ENCODE peak calls at places on chromosomes 16 and 17, in ten cellular contexts. Z, N, X, S, U, H, O, B, M and V are unnamed samples.

GRCh38 chr17:72554508-72554907 is 433.7 kb downstream of the SOX9 start:
- DNase-seq in Z (no peak), N (no peak), X (no peak), S (no peak), U (no peak), H (no peak), O (no peak), B (no peak), M (no peak), V (no peak)

GRCh38 chr16:29806641-29807425 is 504 bp downstream of the MAZ start:
- DNase-seq in Z (no peak), N (peak; percentile 73), X (peak; percentile 61), S (peak; percentile 63), U (peak; percentile 51), H (peak; percentile 77), O (peak; percentile 50), B (peak; percentile 57), M (peak; percentile 82), V (peak; percentile 58)

GRCh38 chr17:34998205-34998604 is 17.9 kb downstream of the LIG3 start:
- DNase-seq in Z (peak; percentile 70), N (peak; percentile 82), X (peak; percentile 76), S (peak; percentile 72), U (peak; percentile 71), H (peak; percentile 83), O (peak; percentile 66), B (peak; percentile 84), M (peak; percentile 77), V (peak; percentile 68)

GRCh38 chr17:48637323-48638260 is 11.4 kb upstream of the HOXB9 start:
- DNase-seq in Z (peak; percentile 85), N (no peak), X (no peak), S (no peak), U (no peak), H (no peak), O (peak; percentile 76), B (peak; percentile 97), M (no peak), V (no peak)

GRCh38 chr17:78040561-78041400 is 82.3 kb downstream of the TNRC6C start:
- DNase-seq in Z (peak; percentile 43), N (peak; percentile 56), X (no peak), S (peak; percentile 63), U (peak; percentile 43), H (peak; percentile 70), O (peak; percentile 80), B (peak; percentile 85), M (no peak), V (no peak)

GRCh38 chr17:72192409-72193192 is 71.8 kb downstream of the SOX9 start:
- DNase-seq in Z (peak; percentile 98), N (no peak), X (no peak), S (peak; percentile 63), U (no peak), H (no peak), O (peak; percentile 14), B (peak; percentile 95), M (no peak), V (no peak)

GRCh38 chr16:58284021-58284420 is 10.8 kb downstream of the PRSS54 start:
- DNase-seq in Z (no peak), N (no peak), X (no peak), S (no peak), U (no peak), H (no peak), O (no peak), B (no peak), M (no peak), V (no peak)

GRCh38 chr16:84947996-84948854 is 63.1 kb downstream of the ZDHHC7 start:
- DNase-seq in Z (no peak), N (no peak), X (no peak), S (no peak), U (no peak), H (no peak), O (no peak), B (no peak), M (no peak), V (no peak)

GRCh38 chr16:29824589-29825144 is 4.4 kb downstream of the MVP start:
- DNase-seq in Z (peak; percentile 91), N (no peak), X (no peak), S (no peak), U (no peak), H (no peak), O (peak; percentile 65), B (peak; percentile 82), M (no peak), V (no peak)

GRCh38 chr16:59683709-59684108 is 949.6 kb upstream of the GOT2 start:
- DNase-seq in Z (no peak), N (no peak), X (no peak), S (no peak), U (no peak), H (no peak), O (peak; percentile 13), B (peak; percentile 20), M (no peak), V (no peak)

GRCh38 chr17:77756846-77757610 is 201.5 kb upstream of the TNRC6C start:
- DNase-seq in Z (no peak), N (no peak), X (no peak), S (no peak), U (no peak), H (peak; percentile 23), O (no peak), B (no peak), M (no peak), V (no peak)

GRCh38 chr17:73806768-73807167 is 162.5 kb upstream of the SDK2 start:
- DNase-seq in Z (no peak), N (no peak), X (no peak), S (no peak), U (no peak), H (no peak), O (no peak), B (no peak), M (no peak), V (no peak)

GRCh38 chr17:44905006-44906000 is 6.1 kb upstream of the EFTUD2 start:
- DNase-seq in Z (peak; percentile 11), N (no peak), X (no peak), S (no peak), U (no peak), H (no peak), O (no peak), B (peak; percentile 19), M (no peak), V (no peak)

GRCh38 chr17:5651348-5651747 is 67.0 kb upstream of the NLRP1 start:
- DNase-seq in Z (no peak), N (no peak), X (no peak), S (no peak), U (no peak), H (no peak), O (no peak), B (no peak), M (no peak), V (no peak)

GRCh38 chr16:52498640-52499039 is 48.3 kb downstream of the TOX3 start:
- DNase-seq in Z (no peak), N (no peak), X (no peak), S (no peak), U (no peak), H (no peak), O (no peak), B (no peak), M (peak; percentile 37), V (no peak)

GRCh38 chr17:7809086-7809790 is 24.8 kb upstream of the KDM6B start:
- DNase-seq in Z (no peak), N (no peak), X (no peak), S (no peak), U (no peak), H (peak; percentile 25), O (peak; percentile 78), B (no peak), M (no peak), V (no peak)

GRCh38 chr17:49565948-49566491 is 9.7 kb upstream of the NXPH3 start:
- DNase-seq in Z (no peak), N (no peak), X (no peak), S (peak; percentile 74), U (no peak), H (peak; percentile 59), O (peak; percentile 46), B (no peak), M (no peak), V (no peak)

DNA sequence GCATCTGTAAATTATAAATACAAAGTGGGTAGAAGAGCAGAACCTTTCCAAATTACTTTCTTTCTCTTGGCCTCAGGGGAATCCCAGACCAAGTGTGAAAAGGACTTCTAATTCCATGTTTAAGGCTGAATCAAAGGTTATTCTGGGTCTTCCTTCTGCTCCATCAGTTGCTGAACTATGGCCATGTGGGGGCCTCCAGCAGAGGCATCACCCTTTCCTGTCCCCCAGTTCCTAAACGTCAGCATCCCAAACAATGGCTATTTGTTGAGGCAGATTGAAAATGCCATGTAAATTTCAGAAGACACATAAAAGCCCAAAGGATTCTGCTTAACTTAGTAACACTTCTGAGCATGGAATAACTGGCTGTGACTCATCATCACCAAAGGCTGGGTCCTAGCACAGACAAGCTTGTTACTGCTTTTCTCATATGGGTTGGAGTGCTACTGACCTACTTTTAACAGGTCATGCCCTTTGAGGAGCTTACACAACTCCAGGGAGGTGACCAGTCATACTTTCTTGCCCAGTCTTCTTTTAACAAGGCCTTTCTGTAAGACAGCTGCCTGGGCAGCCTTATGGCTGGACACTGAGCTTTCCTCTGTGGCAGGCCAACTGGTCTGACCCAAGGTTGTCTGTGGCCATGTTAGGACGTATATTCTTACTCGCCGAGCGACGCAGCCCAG is 154.8 kb downstream of the VPS53 start:
- DNase-seq in Z (peak; percentile 89), N (no peak), X (no peak), S (peak; percentile 28), U (no peak), H (no peak), O (peak; percentile 8), B (peak; percentile 94), M (no peak), V (no peak)
- H3K36me3 ChIP-seq in Z (peaks cover 12% of the 10 kb centered on the region), N (peaks cover 52% of the 10 kb centered on the region), X (peaks cover 33% of the 10 kb centered on the region), S (peaks cover 21% of the 10 kb centered on the region), U (peaks cover 28% of the 10 kb centered on the region), H (peaks cover 10% of the 10 kb centered on the region), O (peaks cover 11% of the 10 kb centered on the region), B (no peaks in the 10 kb centered on the region), M (no peaks in the 10 kb centered on the region), V (peaks cover 13% of the 10 kb centered on the region)

GRCh38 chr17:82053130-82053529 is 1.4 kb downstream of the GPS1 start:
- DNase-seq in Z (no peak), N (no peak), X (no peak), S (no peak), U (no peak), H (no peak), O (no peak), B (no peak), M (no peak), V (peak; percentile 13)
- H3K36me3 ChIP-seq in Z (peaks cover 58% of the 10 kb centered on the region), N (peaks cover 24% of the 10 kb centered on the region), X (peaks cover 78% of the 10 kb centered on the region), S (peaks cover 70% of the 10 kb centered on the region), U (no peaks in the 10 kb centered on the region), H (peaks cover 8% of the 10 kb centered on the region), O (peaks cover 21% of the 10 kb centered on the region), B (no peaks in the 10 kb centered on the region), M (no peaks in the 10 kb centered on the region), V (peaks cover 26% of the 10 kb centered on the region)

GRCh38 chr17:46030752-46031151 is 31.7 kb downstream of the STH start:
- DNase-seq in Z (no peak), N (no peak), X (no peak), S (no peak), U (no peak), H (no peak), O (no peak), B (no peak), M (no peak), V (no peak)
- H3K36me3 ChIP-seq in Z (peaks cover 64% of the 10 kb centered on the region), N (peaks cover 79% of the 10 kb centered on the region), X (peaks cover 80% of the 10 kb centered on the region), S (peaks cover 66% of the 10 kb centered on the region), U (peaks cover 67% of the 10 kb centered on the region), H (peaks cover 5% of the 10 kb centered on the region), O (peaks cover 62% of the 10 kb centered on the region), B (peaks cover 48% of the 10 kb centered on the region), M (no peaks in the 10 kb centered on the region), V (peaks cover 35% of the 10 kb centered on the region)

DNA sequence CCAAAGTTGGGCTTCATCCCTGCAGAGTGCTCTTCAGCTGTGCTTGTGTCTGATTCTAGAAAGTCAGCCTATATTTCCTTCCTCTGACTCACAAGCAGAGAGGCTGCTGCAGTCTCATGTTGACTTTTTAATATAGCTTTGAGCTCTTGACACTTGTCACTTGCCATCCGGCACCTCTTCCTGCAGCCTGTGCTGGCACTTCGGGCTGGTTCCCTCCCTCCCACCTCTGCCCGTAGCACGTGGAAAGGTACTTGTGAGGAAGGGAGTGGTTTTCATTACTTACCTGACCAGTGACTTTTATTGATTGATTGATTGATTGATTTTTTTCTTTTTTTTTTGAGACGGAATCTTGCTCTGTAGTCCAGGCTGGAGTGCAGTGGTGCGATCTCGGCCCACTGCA is 19.0 kb upstream of the JPT2 start:
- DNase-seq in Z (no peak), N (no peak), X (no peak), S (no peak), U (no peak), H (no peak), O (no peak), B (no peak), M (no peak), V (no peak)
- H3K36me3 ChIP-seq in Z (peaks cover 79% of the 10 kb centered on the region), N (peaks cover 42% of the 10 kb centered on the region), X (peaks cover 92% of the 10 kb centered on the region), S (peaks cover 79% of the 10 kb centered on the region), U (peaks cover 22% of the 10 kb centered on the region), H (peaks cover 17% of the 10 kb centered on the region), O (peaks cover 11% of the 10 kb centered on the region), B (peaks cover 32% of the 10 kb centered on the region), M (no peaks in the 10 kb centered on the region), V (peaks cover 19% of the 10 kb centered on the region)